ENCODE peak calls at places on chromosomes 12 and 14, in eight cellular contexts. One of them, this sample, is unnamed.

GRCh38 chr14:77322209-77322902 is 1.5 kb downstream of the GSTZ1 start:
- DNase-seq in cardiac muscle cell: no peak
- DNase-seq in astrocyte of the spinal cord: no peak
- DNase-seq in RWPE1: no peak
- DNase-seq in lower lobe of right lung: no peak
- DNase-seq in cardiac fibroblast: no peak
- DNase-seq in bronchial epithelial cell: no peak
- DNase-seq in Panc1: no peak
- DNase-seq in this sample: no peak

GRCh38 chr12:113174461-113175384 is 10.6 kb downstream of the DDX54 start:
- DNase-seq in Panc1: no peak
- DNase-seq in cardiac muscle cell: peak; percentile 75
- DNase-seq in RWPE1: peak; percentile 78
- DNase-seq in cardiac fibroblast: peak; percentile 76
- DNase-seq in bronchial epithelial cell: peak; percentile 47
- DNase-seq in lower lobe of right lung: peak; percentile 80
- DNase-seq in astrocyte of the spinal cord: peak; percentile 62
- DNase-seq in this sample: no peak

GRCh38 chr14:32252030-32252670 is 49.1 kb upstream of the RNU6-8 start:
- DNase-seq in RWPE1: peak; percentile 61
- DNase-seq in Panc1: peak; percentile 51
- DNase-seq in bronchial epithelial cell: peak; percentile 68
- DNase-seq in cardiac fibroblast: peak; percentile 84
- DNase-seq in lower lobe of right lung: no peak
- DNase-seq in astrocyte of the spinal cord: peak; percentile 85
- DNase-seq in cardiac muscle cell: peak; percentile 85
- DNase-seq in this sample: no peak

GRCh38 chr12:510071-510825 is 50.5 kb downstream of the B4GALNT3 start:
- DNase-seq in astrocyte of the spinal cord: no peak
- DNase-seq in cardiac fibroblast: no peak
- DNase-seq in RWPE1: peak; percentile 29
- DNase-seq in bronchial epithelial cell: peak; percentile 74
- DNase-seq in cardiac muscle cell: no peak
- DNase-seq in Panc1: no peak
- DNase-seq in lower lobe of right lung: peak; percentile 68
- DNase-seq in this sample: peak; percentile 38

GRCh38 chr12:110109037-110109836 is 14.9 kb upstream of the IFT81 start:
- DNase-seq in RWPE1: peak; percentile 69
- DNase-seq in cardiac muscle cell: peak; percentile 99
- DNase-seq in lower lobe of right lung: peak; percentile 73
- DNase-seq in astrocyte of the spinal cord: peak; percentile 99
- DNase-seq in Panc1: no peak
- DNase-seq in cardiac fibroblast: peak; percentile 98
- DNase-seq in bronchial epithelial cell: peak; percentile 94
- DNase-seq in this sample: peak; percentile 31

GRCh38 chr12:123076604-123077297 is 74.1 kb downstream of the PITPNM2 start:
- DNase-seq in lower lobe of right lung: no peak
- DNase-seq in cardiac fibroblast: no peak
- DNase-seq in RWPE1: no peak
- DNase-seq in astrocyte of the spinal cord: no peak
- DNase-seq in bronchial epithelial cell: peak; percentile 47
- DNase-seq in Panc1: no peak
- DNase-seq in cardiac muscle cell: no peak
- DNase-seq in this sample: peak; percentile 21

GRCh38 chr12:130281157-130281799 is 56.4 kb upstream of the PIWIL1 start:
- DNase-seq in bronchial epithelial cell: no peak
- DNase-seq in astrocyte of the spinal cord: no peak
- DNase-seq in Panc1: no peak
- DNase-seq in RWPE1: peak; percentile 38
- DNase-seq in cardiac muscle cell: no peak
- DNase-seq in lower lobe of right lung: no peak
- DNase-seq in cardiac fibroblast: no peak
- DNase-seq in this sample: no peak

GRCh38 chr12:47797432-47797831 is 22.3 kb downstream of the HDAC7 start:
- DNase-seq in lower lobe of right lung: no peak
- DNase-seq in bronchial epithelial cell: no peak
- DNase-seq in cardiac fibroblast: no peak
- DNase-seq in cardiac muscle cell: no peak
- DNase-seq in astrocyte of the spinal cord: no peak
- DNase-seq in Panc1: no peak
- DNase-seq in RWPE1: no peak
- DNase-seq in this sample: no peak

GRCh38 chr12:117047810-117048584 is 51.2 kb downstream of the TESC start:
- DNase-seq in lower lobe of right lung: no peak
- DNase-seq in cardiac muscle cell: peak; percentile 35
- DNase-seq in bronchial epithelial cell: no peak
- DNase-seq in Panc1: no peak
- DNase-seq in cardiac fibroblast: peak; percentile 49
- DNase-seq in astrocyte of the spinal cord: peak; percentile 10
- DNase-seq in RWPE1: no peak
- DNase-seq in this sample: no peak

GRCh38 chr14:65074449-65075155 is 27.7 kb downstream of the MAX start:
- DNase-seq in Panc1: no peak
- DNase-seq in bronchial epithelial cell: peak; percentile 10
- DNase-seq in astrocyte of the spinal cord: no peak
- DNase-seq in cardiac muscle cell: peak; percentile 25
- DNase-seq in RWPE1: no peak
- DNase-seq in lower lobe of right lung: no peak
- DNase-seq in cardiac fibroblast: peak; percentile 31
- DNase-seq in this sample: no peak

GRCh38 chr12:121331268-121331667 is 20.9 kb downstream of the ANAPC5 start:
- DNase-seq in bronchial epithelial cell: peak; percentile 20
- DNase-seq in cardiac muscle cell: no peak
- DNase-seq in lower lobe of right lung: no peak
- DNase-seq in Panc1: no peak
- DNase-seq in RWPE1: no peak
- DNase-seq in cardiac fibroblast: no peak
- DNase-seq in astrocyte of the spinal cord: no peak
- DNase-seq in this sample: no peak

DNA sequence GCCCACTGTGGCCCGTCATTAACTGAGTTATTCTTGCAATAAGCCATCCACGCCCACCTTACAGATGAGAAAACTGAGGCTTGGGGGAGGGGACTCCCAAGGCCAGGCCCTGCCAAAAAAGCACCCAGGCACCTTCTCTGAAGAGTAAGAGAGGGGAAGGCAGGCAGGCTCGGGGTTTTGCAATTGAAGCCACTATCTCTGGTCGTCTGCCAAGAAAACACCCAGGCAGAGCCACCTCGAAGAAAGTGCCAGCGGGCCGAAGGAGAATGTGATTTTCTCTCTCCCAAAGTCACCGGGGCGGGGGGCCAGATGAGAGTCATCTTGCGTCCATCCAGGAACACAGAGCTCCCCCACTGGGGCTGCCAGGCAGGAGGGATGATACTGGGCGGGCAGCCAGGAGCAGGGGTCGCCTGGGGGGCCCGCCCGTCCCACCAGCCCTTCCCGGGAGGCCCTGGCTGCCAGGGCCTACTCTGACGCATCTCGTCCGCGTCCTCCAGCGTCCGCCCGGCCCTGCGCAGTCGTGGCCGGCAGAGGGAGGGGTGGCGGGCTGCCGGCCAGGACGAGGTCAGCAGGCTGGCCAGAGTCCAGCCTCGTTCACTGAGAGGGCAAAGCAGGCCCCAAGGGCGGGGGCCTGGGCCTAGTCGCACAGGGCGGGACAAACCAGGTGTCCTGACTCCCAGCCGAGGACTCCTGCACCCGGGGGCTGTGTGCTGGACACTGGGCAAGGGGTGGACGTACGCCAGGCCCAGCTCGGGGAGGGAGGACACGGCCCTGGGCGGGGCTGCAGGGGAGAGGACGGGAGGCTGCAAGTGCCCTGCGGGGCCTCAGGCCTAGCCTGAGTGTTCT is 74.4 kb downstream of the RFLNA start:
- DNase-seq in cardiac fibroblast: peak; percentile 98
- DNase-seq in lower lobe of right lung: peak; percentile 92
- DNase-seq in astrocyte of the spinal cord: peak; percentile 97
- DNase-seq in RWPE1: no peak
- DNase-seq in cardiac muscle cell: peak; percentile 98
- DNase-seq in Panc1: no peak
- DNase-seq in bronchial epithelial cell: no peak
- DNase-seq in this sample: no peak
- TF ChIP-seq CTCF in cardiac fibroblast: peak; percentile 43
- TF ChIP-seq CTCF in lower lobe of right lung: peak; percentile 53
- TF ChIP-seq CTCF in astrocyte of the spinal cord: peak; percentile 39
- TF ChIP-seq CTCF in RWPE1: no peak
- TF ChIP-seq CTCF in cardiac muscle cell: peak; percentile 54
- TF ChIP-seq CTCF in Panc1: no peak
- TF ChIP-seq CTCF in bronchial epithelial cell: no peak
- TF ChIP-seq CTCF in this sample: no peak

GRCh38 chr14:43795600-43796228 is 711.4 kb downstream of the FSCB start:
- DNase-seq in cardiac fibroblast: peak; percentile 24
- DNase-seq in cardiac muscle cell: peak; percentile 17
- DNase-seq in RWPE1: no peak
- DNase-seq in bronchial epithelial cell: no peak
- DNase-seq in lower lobe of right lung: no peak
- DNase-seq in astrocyte of the spinal cord: peak; percentile 8
- DNase-seq in Panc1: no peak
- DNase-seq in this sample: no peak
- TF ChIP-seq CTCF in cardiac fibroblast: no peak
- TF ChIP-seq CTCF in cardiac muscle cell: peak; percentile 15
- TF ChIP-seq CTCF in RWPE1: no peak
- TF ChIP-seq CTCF in bronchial epithelial cell: no peak
- TF ChIP-seq CTCF in lower lobe of right lung: no peak
- TF ChIP-seq CTCF in astrocyte of the spinal cord: peak; percentile 26
- TF ChIP-seq CTCF in Panc1: peak; percentile 29
- TF ChIP-seq CTCF in this sample: peak; percentile 53

GRCh38 chr12:114770323-114770722 is 86.3 kb upstream of the TBX3 start:
- DNase-seq in astrocyte of the spinal cord: no peak
- DNase-seq in cardiac muscle cell: no peak
- DNase-seq in RWPE1: no peak
- DNase-seq in Panc1: no peak
- DNase-seq in bronchial epithelial cell: no peak
- DNase-seq in lower lobe of right lung: no peak
- DNase-seq in cardiac fibroblast: no peak
- DNase-seq in this sample: peak; percentile 6
- TF ChIP-seq CTCF in astrocyte of the spinal cord: no peak
- TF ChIP-seq CTCF in cardiac muscle cell: no peak
- TF ChIP-seq CTCF in RWPE1: no peak
- TF ChIP-seq CTCF in Panc1: no peak
- TF ChIP-seq CTCF in bronchial epithelial cell: no peak
- TF ChIP-seq CTCF in lower lobe of right lung: no peak
- TF ChIP-seq CTCF in cardiac fibroblast: no peak
- TF ChIP-seq CTCF in this sample: peak; percentile 13

DNA sequence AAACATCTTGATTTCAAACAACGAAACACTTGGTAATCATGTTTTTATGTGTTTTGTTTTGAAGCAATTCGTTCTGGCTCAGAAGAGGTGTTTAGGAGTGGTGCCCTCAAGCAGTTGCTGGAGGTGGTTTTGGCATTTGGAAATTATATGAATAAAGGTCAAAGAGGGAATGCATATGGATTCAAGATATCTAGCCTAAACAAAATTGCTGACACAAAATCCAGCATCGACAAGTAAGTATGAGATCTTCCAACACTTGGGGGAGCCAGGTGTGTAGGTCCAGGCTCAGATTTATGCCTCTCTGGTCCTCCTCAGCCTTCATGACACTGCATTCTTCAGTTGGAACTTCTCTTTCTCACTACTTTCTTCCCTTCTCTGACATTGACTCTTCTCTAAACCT is 110.1 kb downstream of the GPR135 start:
- DNase-seq in cardiac muscle cell: no peak
- DNase-seq in bronchial epithelial cell: no peak
- DNase-seq in lower lobe of right lung: no peak
- DNase-seq in Panc1: no peak
- DNase-seq in RWPE1: no peak
- DNase-seq in astrocyte of the spinal cord: no peak
- DNase-seq in cardiac fibroblast: no peak
- DNase-seq in this sample: no peak
- TF ChIP-seq CTCF in cardiac muscle cell: no peak
- TF ChIP-seq CTCF in bronchial epithelial cell: no peak
- TF ChIP-seq CTCF in lower lobe of right lung: no peak
- TF ChIP-seq CTCF in Panc1: no peak
- TF ChIP-seq CTCF in RWPE1: no peak
- TF ChIP-seq CTCF in astrocyte of the spinal cord: no peak
- TF ChIP-seq CTCF in cardiac fibroblast: no peak
- TF ChIP-seq CTCF in this sample: peak; percentile 59

DNA sequence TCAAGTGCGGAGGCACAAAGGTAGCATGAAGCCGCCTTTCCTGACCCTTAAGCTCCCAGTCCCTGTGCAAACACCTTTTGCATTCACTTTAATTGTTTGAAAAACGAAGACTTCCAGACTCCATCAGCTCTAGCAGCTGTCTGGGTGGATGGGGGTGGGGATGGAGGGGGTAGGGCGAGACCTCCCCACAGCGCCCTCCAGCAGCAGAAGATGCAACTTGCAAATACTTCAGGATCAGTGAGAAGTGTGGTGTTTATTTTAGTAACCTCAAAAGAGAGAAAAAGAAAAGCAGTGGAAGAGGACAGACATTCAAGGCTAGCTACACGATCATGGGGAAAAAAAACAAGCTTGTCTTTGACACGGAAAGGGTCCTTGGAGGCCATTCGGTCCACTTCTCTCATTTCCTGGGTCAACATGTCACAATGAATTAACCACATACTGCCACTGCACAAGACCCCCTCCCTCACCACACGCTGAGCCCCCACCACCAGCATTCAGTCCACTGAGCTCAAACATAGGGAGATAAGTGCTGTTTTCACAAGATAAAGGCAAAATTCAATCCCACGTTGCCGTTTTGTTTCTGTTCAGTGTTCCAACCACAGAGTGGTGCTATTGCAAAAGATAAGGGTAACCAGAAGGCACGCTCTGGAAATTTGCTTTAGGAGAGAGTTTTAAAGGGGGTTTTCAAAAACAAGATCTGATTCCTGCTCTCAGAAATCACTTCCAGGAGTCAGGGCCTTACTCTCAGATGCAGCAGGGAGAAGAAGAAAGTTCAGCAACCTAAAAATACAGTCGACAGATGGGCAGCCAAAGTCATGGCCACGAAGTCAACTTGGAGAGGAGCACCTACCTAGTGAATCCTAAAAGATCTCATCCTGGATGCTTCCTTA is 3.3 kb upstream of the NTF3 start:
- DNase-seq in lower lobe of right lung: no peak
- DNase-seq in cardiac fibroblast: peak; percentile 51
- DNase-seq in Panc1: no peak
- DNase-seq in cardiac muscle cell: peak; percentile 61
- DNase-seq in RWPE1: no peak
- DNase-seq in bronchial epithelial cell: no peak
- DNase-seq in astrocyte of the spinal cord: no peak
- DNase-seq in this sample: no peak
- TF ChIP-seq CTCF in lower lobe of right lung: peak; percentile 45
- TF ChIP-seq CTCF in cardiac fibroblast: peak; percentile 18
- TF ChIP-seq CTCF in Panc1: peak; percentile 44
- TF ChIP-seq CTCF in cardiac muscle cell: peak; percentile 51
- TF ChIP-seq CTCF in RWPE1: no peak
- TF ChIP-seq CTCF in bronchial epithelial cell: peak; percentile 27
- TF ChIP-seq CTCF in astrocyte of the spinal cord: peak; percentile 48
- TF ChIP-seq CTCF in this sample: peak; percentile 75

This sample was measured in foreskin keratinocyte.